ENCODE peak calls at places on chromosome X, in four cellular contexts. D is OCI-LY7, J is PC-9, H is SK-N-SH. E is an unnamed sample. For H3K9me3 and H4K20me1, the result is how much of the 10 kb centered on the place peaks cover.

GRCh38 chrX:136525738-136526606 is 6.0 kb upstream of the VGLL1 start:
- DNase-seq in D (no peak), J (peak), H (no peak), E (no peak)

GRCh38 chrX:131723646-131724045 is 179.8 kb downstream of the OR13H1 start:
- DNase-seq in D (no peak), J (no peak), H (peak), E (no peak)

GRCh38 chrX:20361081-20361889 is 94.6 kb upstream of the RPS6KA3 start:
- DNase-seq in D (no peak), J (no peak), H (no peak), E (no peak)

GRCh38 chrX:150062292-150063137 is 124.2 kb upstream of the EOLA2 start:
- DNase-seq in D (no peak), J (peak), H (no peak), E (no peak)

GRCh38 chrX:97563531-97564133 is 679.9 kb downstream of the RPA4 start:
- DNase-seq in D (peak), J (peak), H (no peak), E (no peak)

GRCh38 chrX:56066016-56066415 is 166.1 kb upstream of the KLF8 start:
- DNase-seq in D (no peak), J (no peak), H (no peak), E (no peak)

GRCh38 chrX:17291998-17292658 is 82.9 kb upstream of the NHS start:
- DNase-seq in D (no peak), J (no peak), H (no peak), E (no peak)

GRCh38 chrX:12955882-12956703 is 18.8 kb upstream of the TMSB4X start:
- DNase-seq in D (peak), J (peak), H (no peak), E (peak)

GRCh38 chrX:124842205-124842604 is 477.5 kb upstream of the TEX13C start:
- DNase-seq in D (no peak), J (no peak), H (no peak), E (no peak)

GRCh38 chrX:15790766-15791380 is 589 bp downstream of the ZRSR2 start:
- DNase-seq in D (peak), J (peak), H (peak), E (no peak)

GRCh38 chrX:24928114-24928513 is 87.7 kb downstream of the ARX start:
- DNase-seq in D (no peak), J (no peak), H (no peak), E (no peak)

GRCh38 chrX:123917069-123917468 is 44.4 kb upstream of the STAG2 start:
- DNase-seq in D (no peak), J (no peak), H (no peak), E (no peak)

GRCh38 chrX:142999209-142999720 is 26.5 kb upstream of the SPANXN4 start:
- DNase-seq in D (no peak), J (no peak), H (no peak), E (no peak)

GRCh38 chrX:130330706-130331105 is 9.0 kb upstream of the SLC25A14 start:
- DNase-seq in D (peak), J (peak), H (peak), E (peak)

GRCh38 chrX:39456894-39457600 is 640.7 kb downstream of the BCOR start:
- DNase-seq in D (no peak), J (no peak), H (no peak), E (no peak)

GRCh38 chrX:129653985-129654651 is 638 bp downstream of the APLN start:
- DNase-seq in D (no peak), J (peak), H (peak), E (no peak)

GRCh38 chrX:40097492-40098263 is at the start of gene BCOR:
- DNase-seq in D (peak), J (peak), H (peak), E (no peak)

GRCh38 chrX:41559235-41559634 is 112.1 kb downstream of the NYX start:
- DNase-seq in D (no peak), J (no peak), H (no peak), E (no peak)

GRCh38 chrX:63128509-63128908 is 222.6 kb downstream of the SPIN4 start:
- DNase-seq in D (peak), J (peak), H (peak), E (peak)

GRCh38 chrX:38943120-38943519 is 141.9 kb downstream of the MID1IP1 start:
- DNase-seq in D (no peak), J (no peak), H (no peak), E (no peak)

GRCh38 chrX:107894038-107894437 is 68.4 kb downstream of the MID2 start:
- DNase-seq in D (peak), J (peak), H (peak), E (peak)

GRCh38 chrX:55919367-55920221 is 202.0 kb downstream of the RRAGB start:
- DNase-seq in D (peak), J (peak), H (no peak), E (no peak)

GRCh38 chrX:110219920-110220319 is 98.0 kb downstream of the AMMECR1 start:
- DNase-seq in D (no peak), J (no peak), H (no peak), E (no peak)

DNA sequence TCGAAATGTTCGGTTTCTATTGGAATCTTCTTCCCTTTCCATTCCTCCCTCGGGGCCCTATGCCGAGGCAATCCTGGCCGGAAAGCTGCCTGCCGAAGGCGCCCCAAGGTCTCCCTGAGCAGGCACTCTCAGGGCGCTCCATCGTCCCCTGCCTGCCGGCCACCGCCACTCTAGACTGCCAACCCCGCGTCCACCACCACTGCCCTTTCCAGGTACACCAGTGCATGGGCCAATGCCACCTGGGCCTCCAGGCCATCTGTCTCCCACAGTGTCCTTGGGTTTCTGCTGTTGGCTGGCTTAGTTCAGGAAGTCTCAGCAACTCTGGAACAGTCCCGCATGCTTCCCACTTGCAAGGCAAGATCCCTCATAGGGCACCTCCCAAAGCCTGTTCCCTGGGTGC is 14.6 kb downstream of the CTAG1A start:
- DNase-seq in D (no peak), J (no peak), H (no peak), E (no peak)
- H3K9me3 ChIP-seq in D (under half), J (under half), H (under half), E (under half)

GRCh38 chrX:71301195-71301924 is at the start of gene ITGB1BP2:
- DNase-seq in D (no peak), J (no peak), H (no peak), E (no peak)

GRCh38 chrX:71292669-71293379 is 8.7 kb upstream of the ITGB1BP2 start:
- DNase-seq in D (no peak), J (no peak), H (no peak), E (no peak)

GRCh38 chrX:71291381-71291780 is 7.9 kb downstream of the NONO start:
- DNase-seq in D (no peak), J (no peak), H (no peak), E (no peak)

GRCh38 chrX:71298119-71298518 is 3.4 kb upstream of the ITGB1BP2 start:
- DNase-seq in D (no peak), J (no peak), H (no peak), E (no peak)

GRCh38 chrX:71296806-71297205 is 4.7 kb upstream of the ITGB1BP2 start:
- DNase-seq in D (no peak), J (no peak), H (no peak), E (no peak)
- H4K20me1 ChIP-seq in D (under half), J (under half), H (under half), E (under half)

GRCh38 chrX:145792281-145792680 is 25.3 kb upstream of the SLITRK2 start:
- DNase-seq in D (no peak), J (no peak), H (no peak), E (no peak)
- H3K9me3 ChIP-seq in D (under half), J (under half), H (under half), E (under half)

DNA sequence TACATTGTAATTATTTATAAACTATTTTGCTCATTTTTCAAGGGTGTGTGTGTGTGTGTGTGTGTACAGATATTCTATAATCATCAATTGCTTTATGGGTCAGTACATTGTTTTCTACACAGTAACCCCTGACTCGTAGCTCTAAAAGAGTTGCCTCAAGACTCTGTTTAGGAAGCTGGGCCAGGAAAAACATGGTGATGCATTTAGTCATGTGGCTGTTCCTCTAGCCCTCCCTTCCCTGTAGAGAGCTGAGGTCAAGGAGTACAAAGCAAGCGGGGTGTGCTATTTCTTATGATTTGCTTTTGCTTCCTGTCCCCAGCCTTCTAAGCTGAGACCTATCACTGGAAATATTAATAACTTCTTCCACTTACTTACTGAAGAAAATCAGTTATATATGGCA is 34.8 kb upstream of the SPANXD start:
- DNase-seq in D (no peak), J (no peak), H (no peak), E (no peak)
- H4K20me1 ChIP-seq in D (under half), J (under half), H (under half), E (under half)

DNA sequence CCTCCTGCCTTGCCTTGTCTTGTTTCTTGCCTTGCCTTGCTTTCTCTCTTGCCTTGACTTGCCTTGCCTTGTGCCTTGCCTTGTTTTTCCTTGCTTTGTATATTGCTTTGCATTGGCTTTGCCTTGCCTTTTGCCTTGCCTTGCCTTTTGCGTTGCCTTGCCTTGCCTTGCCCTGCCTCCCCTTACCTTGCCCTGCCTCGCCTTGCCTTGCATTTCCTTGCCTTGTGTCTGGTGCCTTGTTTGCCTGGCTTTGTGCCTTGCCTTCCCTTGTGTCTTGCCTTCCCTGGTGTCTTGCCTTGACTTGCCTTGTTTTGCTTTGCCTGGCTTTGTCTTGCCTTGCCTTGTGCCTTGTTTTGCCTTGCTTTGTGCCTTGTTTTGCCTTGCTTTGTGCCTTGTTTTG is 89.7 kb downstream of the TAB3 start:
- DNase-seq in D (no peak), J (no peak), H (no peak), E (no peak)
- H3K9me3 ChIP-seq in D (under half), J (under half), H (under half), E (under half)